ENCODE peak calls at places on chromosomes 11 and 22, in eight cellular contexts. Z is SK-N-SH, U is K562, R is A549, H is HepG2, B is GM23338, N is HCT116, G is HL-60. V is an unnamed sample.

GRCh38 chr22:25232301-25232700 is 12.9 kb downstream of the CRYBB2 start:
- DNase-seq in B (no peak), H (no peak), Z (no peak), N (no peak), G (no peak), U (no peak), R (no peak), V (no peak)

GRCh38 chr22:37566329-37566837 is 6.1 kb downstream of the CDC42EP1 start:
- DNase-seq in Z (no peak), B (no peak), N (no peak), R (no peak), H (no peak), G (no peak), U (no peak), V (no peak)

GRCh38 chr22:42994276-42994916 is 20.6 kb downstream of the PACSIN2 start:
- DNase-seq in N (no peak), H (peak; percentile 27), B (no peak), R (no peak), Z (no peak), U (no peak), G (no peak), V (no peak)

GRCh38 chr11:11989774-11990744 is 18.4 kb downstream of the DKK3 start:
- DNase-seq in U (no peak), Z (no peak), R (no peak), H (no peak), G (no peak), B (no peak), N (no peak), V (no peak)

GRCh38 chr11:80816966-80817365 is 1376.1 kb upstream of the TENM4 start:
- DNase-seq in H (no peak), Z (no peak), U (no peak), B (no peak), R (no peak), G (no peak), N (no peak), V (no peak)

GRCh38 chr22:44880588-44881245 is 128.3 kb downstream of the ARHGAP8 start:
- DNase-seq in G (no peak), Z (no peak), B (no peak), H (no peak), N (no peak), R (no peak), U (no peak), V (no peak)

GRCh38 chr11:10809373-10810199 is 860 bp upstream of the EIF4G2 start:
- DNase-seq in U (peak; percentile 62), Z (no peak), H (no peak), N (peak; percentile 19), R (peak; percentile 61), G (no peak), B (peak; percentile 94), V (no peak)

GRCh38 chr11:18723991-18724390 is 2.0 kb downstream of the IGSF22 start:
- DNase-seq in H (no peak), G (no peak), U (no peak), R (no peak), Z (no peak), B (no peak), N (no peak), V (no peak)

GRCh38 chr11:134412508-134413333 is 679 bp upstream of the B3GAT1 start:
- DNase-seq in B (peak; percentile 81), G (no peak), H (no peak), R (no peak), Z (peak; percentile 89), N (no peak), U (no peak), V (no peak)
- TF ChIP-seq CTCF in B (no peak), G (no peak), H (no peak), R (no peak), Z (no peak), N (no peak), U (no peak), V (no peak)

DNA sequence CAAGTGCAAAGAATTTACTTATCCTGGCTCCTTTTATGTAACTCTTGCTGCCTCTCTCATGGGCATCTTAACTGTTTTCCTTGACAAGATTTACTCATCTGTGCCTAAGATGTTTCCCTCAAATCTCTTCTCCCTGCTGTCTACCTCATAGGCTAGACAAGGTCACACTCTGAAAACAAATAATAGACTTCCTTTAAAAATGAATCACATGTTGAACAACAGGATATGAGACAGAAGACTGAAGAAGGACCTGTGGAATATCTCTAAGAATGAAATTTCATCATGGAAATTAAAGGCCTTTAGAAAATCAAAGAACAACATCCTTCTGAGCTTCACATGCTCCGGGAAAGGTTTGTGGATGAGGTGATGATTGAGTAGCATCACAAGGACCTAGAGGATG is 6.0 kb upstream of the SCGB2A2 start:
- DNase-seq in N (no peak), R (no peak), G (no peak), U (no peak), H (no peak), B (no peak), Z (no peak), V (no peak)
- TF ChIP-seq REST in N (no peak), R (no peak), G (no peak), U (no peak), H (no peak), B (no peak), Z (no peak), V (no peak)

DNA sequence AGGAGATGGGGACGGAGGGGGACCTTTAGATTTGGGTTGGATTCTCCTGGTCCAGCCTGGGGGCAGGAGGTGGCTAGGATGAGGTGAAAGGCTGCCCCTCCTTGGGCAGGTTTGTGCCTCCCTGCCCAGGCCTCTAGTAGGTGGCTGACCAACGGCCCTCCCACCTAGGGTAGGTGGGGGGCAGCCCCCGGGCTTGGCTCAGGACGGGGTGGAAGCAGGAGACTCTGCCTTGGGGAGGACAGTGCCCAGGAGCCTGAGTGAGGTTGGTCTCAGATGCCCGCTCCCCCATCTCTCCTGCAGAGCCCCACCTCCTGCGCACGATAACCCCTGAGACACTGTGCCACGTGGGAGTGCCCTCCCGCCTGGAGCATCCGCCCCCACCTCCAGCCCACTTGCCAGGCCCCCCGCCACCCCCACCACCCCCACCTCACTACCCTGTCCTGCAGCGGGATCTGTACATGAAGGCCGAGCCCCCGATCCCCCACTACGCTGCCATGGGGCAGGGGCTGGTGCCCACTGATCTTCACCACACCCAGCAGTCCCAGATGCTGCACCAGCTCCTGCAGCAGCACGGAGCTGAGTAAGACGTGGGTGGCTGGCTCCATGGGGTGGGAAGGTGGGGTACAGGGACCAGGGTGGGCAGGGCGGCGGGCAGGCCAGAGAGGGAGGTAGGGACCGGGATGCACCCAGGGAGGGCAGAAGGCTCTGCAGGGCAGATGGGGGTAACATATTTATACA is 17.7 kb downstream of the MYRF start:
- DNase-seq in N (no peak), H (no peak), R (no peak), B (no peak), G (no peak), Z (no peak), U (no peak), V (no peak)
- H3K4me3 ChIP-seq in N (no peak overlapping the region), H (no peak overlapping the region), R (no peak overlapping the region), B (no peak overlapping the region), G (no peak overlapping the region), Z (no peak overlapping the region), U (no peak overlapping the region), V (no peak overlapping the region)

DNA sequence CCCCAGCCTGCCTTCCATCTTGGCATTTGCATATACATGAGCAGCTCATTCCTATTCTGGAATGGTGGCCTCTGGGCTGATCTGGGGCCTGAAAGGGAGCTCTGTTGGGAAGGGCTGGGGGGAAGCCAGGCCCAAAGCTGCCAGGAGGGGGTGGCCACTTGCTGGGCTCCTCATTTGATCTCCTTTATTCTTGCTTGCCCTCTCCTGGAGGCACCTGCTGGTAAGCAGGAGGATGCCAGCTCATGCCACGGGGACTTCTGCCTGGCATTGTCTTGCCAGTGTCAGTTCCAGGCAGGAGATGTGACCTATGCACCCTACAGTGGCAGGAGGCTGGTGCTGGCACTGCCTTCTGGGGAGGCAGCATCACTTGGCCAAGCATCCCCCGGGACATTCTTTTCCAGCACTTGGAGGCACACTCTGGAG is 128.2 kb downstream of the NTM start:
- DNase-seq in U (no peak), B (peak; percentile 31), G (no peak), H (no peak), N (no peak), R (no peak), Z (no peak), V (no peak)
- TF ChIP-seq CTCF in U (no peak), B (no peak), G (no peak), H (no peak), N (no peak), R (no peak), Z (no peak), V (no peak)

DNA sequence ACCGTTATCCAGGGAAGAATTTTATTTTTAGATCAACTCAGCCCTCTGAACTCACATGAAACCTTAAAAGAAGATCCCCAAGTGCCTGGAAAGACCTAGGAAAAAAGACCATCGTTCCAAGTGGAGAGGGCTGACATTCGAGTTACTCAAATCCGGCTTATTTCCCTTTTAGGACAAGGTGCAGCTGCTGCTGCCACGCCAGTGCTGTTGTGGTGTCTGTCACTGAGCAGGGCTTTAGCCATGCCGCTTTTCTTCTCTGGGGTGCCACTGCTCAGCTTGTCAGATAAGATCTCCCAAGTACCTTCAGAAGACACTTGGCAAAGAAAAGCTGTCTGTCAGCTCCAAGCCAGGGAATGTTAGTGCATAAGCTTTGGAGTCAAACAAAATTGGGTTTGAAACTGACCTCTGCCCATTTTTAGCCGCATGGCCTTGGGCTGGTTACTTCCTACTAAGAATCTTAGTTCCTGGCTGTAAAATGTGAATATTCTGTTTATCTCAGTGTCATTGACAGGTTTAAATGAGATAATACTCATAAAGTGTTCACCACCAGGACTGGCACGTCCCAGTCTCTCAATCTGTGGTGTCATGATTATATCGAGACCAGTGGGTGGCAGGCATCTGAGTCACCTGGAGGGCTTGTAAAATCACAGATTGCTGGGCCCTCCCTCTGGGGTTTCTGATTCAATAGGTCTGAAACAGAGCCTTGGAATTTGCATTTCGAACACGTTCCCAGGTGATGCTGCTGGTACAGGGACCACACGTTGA is 117.5 kb downstream of the PKNOX2 start:
- DNase-seq in B (no peak), R (no peak), G (no peak), U (no peak), H (no peak), Z (no peak), N (peak; percentile 41), V (no peak)
- TF ChIP-seq REST in B (no peak), R (no peak), G (no peak), U (no peak), H (no peak), Z (no peak), N (no peak), V (no peak)

V was measured in Panc1.